ENCODE peak calls at places on chromosomes 12 and 14, in four cellular contexts. D is activated naive CD4-positive, alpha-beta T cell; S is activated CD4-positive, CD25-positive, alpha-beta regulatory T cell; P is dorsolateral prefrontal cortex. J is an unnamed sample.

GRCh38 chr12:57771271-57771872 is 533 bp downstream of the METTL1 start:
- DNase-seq in D (peak), S (no peak), P (peak), J (peak)

GRCh38 chr12:69509308-69509736 is 39.1 kb downstream of the FRS2 start:
- DNase-seq in D (no peak), S (no peak), P (no peak), J (no peak)

GRCh38 chr12:132707241-132707640 is 3.4 kb upstream of the PGAM5 start:
- DNase-seq in D (no peak), S (no peak), P (no peak), J (no peak)

GRCh38 chr12:12441051-12441807 is 84.4 kb downstream of the BORCS5 start:
- DNase-seq in D (no peak), S (no peak), P (no peak), J (no peak)

GRCh38 chr14:37515761-37516160 is 79.3 kb downstream of the FOXA1 start:
- DNase-seq in D (no peak), S (no peak), P (no peak), J (no peak)

GRCh38 chr14:20499881-20500280 is 5.5 kb upstream of the RNASE10 start:
- DNase-seq in D (no peak), S (no peak), P (no peak), J (no peak)

GRCh38 chr14:54177861-54178591 is 218.8 kb upstream of the CDKN3 start:
- DNase-seq in D (no peak), S (no peak), P (no peak), J (no peak)

GRCh38 chr12:110699591-110700445 is 10.9 kb upstream of the HVCN1 start:
- DNase-seq in D (no peak), S (no peak), P (no peak), J (no peak)

GRCh38 chr14:99430491-99430890 is 50.2 kb downstream of the SETD3 start:
- DNase-seq in D (no peak), S (no peak), P (no peak), J (no peak)

GRCh38 chr14:59268011-59268410 is 79.5 kb downstream of the DAAM1 start:
- DNase-seq in D (no peak), S (no peak), P (no peak), J (no peak)

GRCh38 chr12:45948546-45948945 is 41.8 kb downstream of the SCAF11 start:
- DNase-seq in D (no peak), S (no peak), P (no peak), J (no peak)